ENCODE peak calls at places on chromosomes 12 and 14, in five cellular contexts. X is pons, C is mucosa of gallbladder, T is SIG-M5, I is foreskin fibroblast. O is an unnamed sample.

GRCh38 chr12:104058796-104059195 is 5.5 kb upstream of the HCFC2 start:
- DNase-seq in X (no peak), C (no peak), T (no peak), I (no peak), O (no peak)

GRCh38 chr12:116381744-116382455 is 104.4 kb upstream of the MED13L start:
- DNase-seq in X (no peak), C (no peak), T (no peak), I (peak), O (no peak)

GRCh38 chr12:124914392-124915248 is at the start of gene UBC:
- DNase-seq in X (peak), C (peak), T (no peak), I (peak), O (peak)

GRCh38 chr12:13772264-13772663 is 209.1 kb downstream of the GRIN2B start:
- DNase-seq in X (no peak), C (no peak), T (no peak), I (no peak), O (no peak)

GRCh38 chr14:102220031-102220430 is 80.3 kb downstream of the WDR20 start:
- DNase-seq in X (no peak), C (no peak), T (no peak), I (no peak), O (no peak)

GRCh38 chr12:120584343-120585149 is 3.3 kb upstream of the POP5 start:
- DNase-seq in X (no peak), C (peak), T (no peak), I (peak), O (peak)

GRCh38 chr14:101821528-101821927 is 60.0 kb downstream of the PPP2R5C start:
- DNase-seq in X (no peak), C (no peak), T (no peak), I (no peak), O (peak)

GRCh38 chr14:30525833-30526232 is 33.1 kb upstream of the G2E3 start:
- DNase-seq in X (no peak), C (no peak), T (no peak), I (peak), O (no peak)

GRCh38 chr14:52961060-52961639 is 10.3 kb upstream of the FERMT2 start:
- DNase-seq in X (peak), C (peak), T (no peak), I (no peak), O (peak)

GRCh38 chr12:90816353-90817089 is 138.5 kb downstream of the CCER1 start:
- DNase-seq in X (no peak), C (no peak), T (no peak), I (peak), O (no peak)

GRCh38 chr12:26971963-26972362 is 33.7 kb downstream of the FGFR1OP2 start:
- DNase-seq in X (no peak), C (no peak), T (no peak), I (no peak), O (no peak)

GRCh38 chr12:71967176-71967575 is 28.5 kb downstream of the TPH2 start:
- DNase-seq in X (no peak), C (no peak), T (no peak), I (no peak), O (no peak)

GRCh38 chr12:27940756-27941402 is 31.7 kb downstream of the PTHLH start:
- DNase-seq in X (peak), C (peak), T (no peak), I (peak), O (peak)

GRCh38 chr12:108828774-108829173 is 28.6 kb downstream of the SSH1 start:
- DNase-seq in X (no peak), C (no peak), T (no peak), I (no peak), O (no peak)

GRCh38 chr12:65959452-65959851 is 135.2 kb downstream of the HMGA2 start:
- DNase-seq in X (no peak), C (no peak), T (no peak), I (no peak), O (no peak)

GRCh38 chr12:116708826-116709756 is 28.8 kb downstream of the SPRING1 start:
- DNase-seq in X (peak), C (peak), T (no peak), I (peak), O (no peak)

GRCh38 chr12:870378-870777 is 79.1 kb downstream of the RAD52 start:
- DNase-seq in X (no peak), C (no peak), T (no peak), I (no peak), O (no peak)

GRCh38 chr12:127293507-127294310 is 973.3 kb upstream of the TMEM132C start:
- DNase-seq in X (peak), C (peak), T (no peak), I (peak), O (peak)

GRCh38 chr14:103185051-103186027 is 62.1 kb downstream of the TNFAIP2 start:
- DNase-seq in X (peak), C (no peak), T (no peak), I (no peak), O (no peak)

GRCh38 chr14:78486081-78486480 is 315.9 kb downstream of the NRXN3 start:
- DNase-seq in X (no peak), C (no peak), T (no peak), I (no peak), O (no peak)

GRCh38 chr14:104086210-104086660 is 735 bp downstream of the ASPG start:
- DNase-seq in X (no peak), C (no peak), T (no peak), I (no peak), O (no peak)

GRCh38 chr14:99904506-99904905 is 111.3 kb downstream of the EML1 start:
- DNase-seq in X (no peak), C (no peak), T (no peak), I (no peak), O (no peak)

GRCh38 chr12:66708704-66709443 is 30.0 kb upstream of the GRIP1 start:
- DNase-seq in X (peak), C (no peak), T (no peak), I (no peak), O (no peak)

GRCh38 chr12:80419660-80420059 is 24.4 kb upstream of the PTPRQ start:
- DNase-seq in X (no peak), C (no peak), T (no peak), I (no peak), O (no peak)

GRCh38 chr12:2322554-2323120 is 269.9 kb downstream of the CACNA1C start:
- DNase-seq in X (no peak), C (no peak), T (no peak), I (no peak), O (no peak)

GRCh38 chr14:70771781-70772212 is 37.5 kb downstream of the MAP3K9 start:
- DNase-seq in X (no peak), C (no peak), T (no peak), I (no peak), O (no peak)

GRCh38 chr12:121590476-121591143 is 9.8 kb upstream of the KDM2B start:
- DNase-seq in X (no peak), C (no peak), T (no peak), I (peak), O (no peak)

GRCh38 chr12:122917508-122918227 is 21.7 kb upstream of the VPS37B start:
- DNase-seq in X (peak), C (peak), T (no peak), I (peak), O (no peak)

GRCh38 chr14:69880051-69880487 is 853 bp downstream of the SMOC1 start:
- DNase-seq in X (peak), C (no peak), T (no peak), I (no peak), O (no peak)

GRCh38 chr14:91307652-91308051 is 63.1 kb upstream of the GPR68 start:
- DNase-seq in X (no peak), C (no peak), T (no peak), I (no peak), O (no peak)

GRCh38 chr14:56133547-56133946 is 15.3 kb downstream of the PELI2 start:
- DNase-seq in X (no peak), C (no peak), T (no peak), I (no peak), O (no peak)

GRCh38 chr14:81219821-81220487 is 805 bp downstream of the GTF2A1 start:
- DNase-seq in X (no peak), C (peak), T (no peak), I (peak), O (no peak)

GRCh38 chr12:50621435-50622304 is 116.9 kb downstream of the DIP2B start:
- DNase-seq in X (peak), C (no peak), T (no peak), I (no peak), O (no peak)

GRCh38 chr14:105690671-105691070 is 164.3 kb downstream of the TMEM121 start:
- DNase-seq in X (no peak), C (no peak), T (no peak), I (no peak), O (no peak)

GRCh38 chr12:48029811-48030650 is 25.8 kb upstream of the COL2A1 start:
- DNase-seq in X (no peak), C (no peak), T (no peak), I (no peak), O (peak)